ENCODE peak calls at places on chromosome 12, in eight cellular contexts. One of them, this sample, is unnamed.
A peak's percentile ranks its signal among the peaks of the same experiment; 100 is the strongest.

GRCh38 chr12:47554046-47554653 is 151.7 kb downstream of the RPAP3 start:
- DNase-seq in HCT116: no peak
- DNase-seq in A549: no peak
- DNase-seq in H1: no peak
- DNase-seq in endothelial cell of umbilical vein: no peak
- DNase-seq in K562: no peak
- DNase-seq in GM12878: no peak
- DNase-seq in HepG2: no peak
- DNase-seq in this sample: no peak

GRCh38 chr12:104201238-104202001 is 14.2 kb upstream of the TXNRD1 start:
- DNase-seq in endothelial cell of umbilical vein: peak; percentile 74
- DNase-seq in K562: peak; percentile 61
- DNase-seq in H1: no peak
- DNase-seq in GM12878: peak; percentile 35
- DNase-seq in HepG2: peak; percentile 55
- DNase-seq in HCT116: peak; percentile 60
- DNase-seq in A549: peak; percentile 65
- DNase-seq in this sample: peak; percentile 83

GRCh38 chr12:68259318-68259940 is 6.0 kb upstream of the IL22 start:
- DNase-seq in H1: no peak
- DNase-seq in endothelial cell of umbilical vein: peak; percentile 19
- DNase-seq in HCT116: no peak
- DNase-seq in K562: no peak
- DNase-seq in GM12878: peak; percentile 24
- DNase-seq in A549: no peak
- DNase-seq in HepG2: no peak
- DNase-seq in this sample: no peak

GRCh38 chr12:51428256-51428655 is 3.6 kb downstream of the SLC4A8 start:
- DNase-seq in endothelial cell of umbilical vein: no peak
- DNase-seq in H1: no peak
- DNase-seq in HCT116: no peak
- DNase-seq in K562: no peak
- DNase-seq in A549: no peak
- DNase-seq in HepG2: no peak
- DNase-seq in GM12878: no peak
- DNase-seq in this sample: no peak

GRCh38 chr12:119868992-119869391 is 8.1 kb downstream of the CIT start:
- DNase-seq in endothelial cell of umbilical vein: peak; percentile 12
- DNase-seq in HepG2: no peak
- DNase-seq in K562: no peak
- DNase-seq in H1: no peak
- DNase-seq in HCT116: no peak
- DNase-seq in GM12878: no peak
- DNase-seq in A549: no peak
- DNase-seq in this sample: no peak

GRCh38 chr12:124490584-124491305 is 76.7 kb downstream of the NCOR2 start:
- DNase-seq in A549: no peak
- DNase-seq in HepG2: no peak
- DNase-seq in K562: peak; percentile 77
- DNase-seq in H1: no peak
- DNase-seq in HCT116: no peak
- DNase-seq in GM12878: no peak
- DNase-seq in endothelial cell of umbilical vein: no peak
- DNase-seq in this sample: no peak

GRCh38 chr12:19712041-19712440 is 272.7 kb downstream of the AEBP2 start:
- DNase-seq in HepG2: no peak
- DNase-seq in H1: no peak
- DNase-seq in A549: peak; percentile 22
- DNase-seq in endothelial cell of umbilical vein: peak; percentile 70
- DNase-seq in K562: no peak
- DNase-seq in GM12878: no peak
- DNase-seq in HCT116: peak; percentile 33
- DNase-seq in this sample: peak; percentile 95

GRCh38 chr12:42679402-42679801 is 89.9 kb upstream of the PRICKLE1 start:
- DNase-seq in endothelial cell of umbilical vein: no peak
- DNase-seq in HepG2: no peak
- DNase-seq in K562: no peak
- DNase-seq in HCT116: no peak
- DNase-seq in H1: no peak
- DNase-seq in GM12878: no peak
- DNase-seq in A549: no peak
- DNase-seq in this sample: no peak

GRCh38 chr12:19276767-19277166 is 147.2 kb downstream of the PLEKHA5 start:
- DNase-seq in HepG2: no peak
- DNase-seq in A549: no peak
- DNase-seq in K562: no peak
- DNase-seq in GM12878: no peak
- DNase-seq in H1: no peak
- DNase-seq in endothelial cell of umbilical vein: no peak
- DNase-seq in HCT116: no peak
- DNase-seq in this sample: no peak

GRCh38 chr12:47123730-47124129 is 44.0 kb upstream of the AMIGO2 start:
- DNase-seq in HCT116: no peak
- DNase-seq in endothelial cell of umbilical vein: no peak
- DNase-seq in A549: no peak
- DNase-seq in HepG2: no peak
- DNase-seq in GM12878: no peak
- DNase-seq in H1: no peak
- DNase-seq in K562: no peak
- DNase-seq in this sample: no peak

GRCh38 chr12:127660961-127661360 is 606.0 kb upstream of the TMEM132C start:
- DNase-seq in HCT116: no peak
- DNase-seq in HepG2: no peak
- DNase-seq in K562: no peak
- DNase-seq in endothelial cell of umbilical vein: no peak
- DNase-seq in GM12878: no peak
- DNase-seq in H1: no peak
- DNase-seq in A549: no peak
- DNase-seq in this sample: no peak

GRCh38 chr12:117857632-117858274 is 111.0 kb downstream of the KSR2 start:
- DNase-seq in endothelial cell of umbilical vein: peak; percentile 58
- DNase-seq in H1: peak; percentile 49
- DNase-seq in K562: peak; percentile 76
- DNase-seq in A549: peak; percentile 70
- DNase-seq in HCT116: no peak
- DNase-seq in HepG2: peak; percentile 35
- DNase-seq in GM12878: peak; percentile 25
- DNase-seq in this sample: peak; percentile 64

GRCh38 chr12:23209793-23210192 is 584.8 kb downstream of the ETNK1 start:
- DNase-seq in H1: no peak
- DNase-seq in K562: no peak
- DNase-seq in endothelial cell of umbilical vein: no peak
- DNase-seq in A549: no peak
- DNase-seq in HCT116: no peak
- DNase-seq in GM12878: no peak
- DNase-seq in HepG2: no peak
- DNase-seq in this sample: no peak

GRCh38 chr12:23210573-23210972 is 585.6 kb downstream of the ETNK1 start:
- DNase-seq in H1: no peak
- DNase-seq in HCT116: no peak
- DNase-seq in HepG2: no peak
- DNase-seq in GM12878: no peak
- DNase-seq in K562: no peak
- DNase-seq in A549: no peak
- DNase-seq in endothelial cell of umbilical vein: no peak
- DNase-seq in this sample: no peak

GRCh38 chr12:23202746-23203145 is 577.8 kb downstream of the ETNK1 start:
- DNase-seq in H1: no peak
- DNase-seq in GM12878: no peak
- DNase-seq in A549: no peak
- DNase-seq in endothelial cell of umbilical vein: no peak
- DNase-seq in HCT116: no peak
- DNase-seq in HepG2: no peak
- DNase-seq in K562: no peak
- DNase-seq in this sample: no peak

DNA sequence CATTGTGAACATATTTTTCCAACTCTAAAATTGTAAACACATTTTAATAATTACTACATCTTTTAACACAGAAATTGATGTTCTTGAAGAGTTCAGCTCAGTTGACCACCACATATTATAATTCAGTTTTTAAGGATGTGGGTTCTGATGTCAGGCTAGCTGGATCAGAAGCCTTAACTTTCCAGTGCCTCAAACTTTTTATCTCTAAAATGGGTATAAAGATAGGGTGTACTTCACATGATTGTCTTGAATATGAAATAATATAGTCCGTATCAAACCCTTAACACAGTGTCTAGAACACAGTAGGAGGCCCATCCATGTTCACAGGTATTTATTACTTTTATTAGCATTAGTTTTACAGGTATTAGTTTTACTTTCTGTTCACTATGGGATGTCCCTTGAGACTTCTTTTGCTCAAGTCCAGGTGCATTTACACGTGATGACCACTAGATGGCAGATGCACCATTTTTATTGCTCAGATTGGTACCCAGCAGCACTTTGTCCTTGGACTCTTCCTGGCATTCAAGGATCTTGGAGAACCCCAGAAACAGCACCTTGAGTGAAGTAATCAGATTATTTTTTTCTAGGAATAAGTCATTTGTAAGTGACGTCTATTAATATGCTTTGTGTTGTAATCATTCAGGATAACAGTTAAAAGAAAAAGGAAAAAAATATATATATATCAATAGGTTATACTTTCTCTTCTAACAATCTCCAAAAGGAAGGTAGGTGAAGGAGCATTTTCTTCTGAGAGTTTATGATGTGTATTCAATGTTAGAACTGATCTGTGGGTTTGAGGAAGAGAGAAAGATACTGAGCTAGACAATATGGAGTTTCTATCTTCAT is 580.2 kb downstream of the ETNK1 start:
- DNase-seq in GM12878: peak; percentile 27
- DNase-seq in endothelial cell of umbilical vein: peak; percentile 65
- DNase-seq in HCT116: peak; percentile 6
- DNase-seq in H1: no peak
- DNase-seq in K562: peak; percentile 68
- DNase-seq in A549: peak; percentile 18
- DNase-seq in HepG2: peak; percentile 54
- DNase-seq in this sample: peak; percentile 79
- TF ChIP-seq MAX in GM12878: no peak
- TF ChIP-seq MAX in endothelial cell of umbilical vein: no peak
- TF ChIP-seq MAX in HCT116: no peak
- TF ChIP-seq MAX in H1: no peak
- TF ChIP-seq MAX in K562: no peak
- TF ChIP-seq MAX in A549: no peak
- TF ChIP-seq MAX in HepG2: no peak
- TF ChIP-seq MAX in this sample: peak; percentile 97

GRCh38 chr12:109154485-109155438 is 38.4 kb downstream of the ACACB start:
- DNase-seq in HepG2: peak; percentile 51
- DNase-seq in A549: peak; percentile 98
- DNase-seq in HCT116: peak; percentile 87
- DNase-seq in H1: peak; percentile 90
- DNase-seq in endothelial cell of umbilical vein: peak; percentile 57
- DNase-seq in K562: peak; percentile 99
- DNase-seq in GM12878: peak; percentile 12
- DNase-seq in this sample: peak; percentile 92
- TF ChIP-seq POLR2A in HepG2: peak; percentile 68
- TF ChIP-seq POLR2A in A549: peak; percentile 52
- TF ChIP-seq POLR2A in HCT116: peak; percentile 27
- TF ChIP-seq POLR2A in H1: peak; percentile 72
- TF ChIP-seq POLR2A in endothelial cell of umbilical vein: no peak
- TF ChIP-seq POLR2A in K562: no peak
- TF ChIP-seq POLR2A in GM12878: peak; percentile 64
- TF ChIP-seq POLR2A in this sample: peak; percentile 68

DNA sequence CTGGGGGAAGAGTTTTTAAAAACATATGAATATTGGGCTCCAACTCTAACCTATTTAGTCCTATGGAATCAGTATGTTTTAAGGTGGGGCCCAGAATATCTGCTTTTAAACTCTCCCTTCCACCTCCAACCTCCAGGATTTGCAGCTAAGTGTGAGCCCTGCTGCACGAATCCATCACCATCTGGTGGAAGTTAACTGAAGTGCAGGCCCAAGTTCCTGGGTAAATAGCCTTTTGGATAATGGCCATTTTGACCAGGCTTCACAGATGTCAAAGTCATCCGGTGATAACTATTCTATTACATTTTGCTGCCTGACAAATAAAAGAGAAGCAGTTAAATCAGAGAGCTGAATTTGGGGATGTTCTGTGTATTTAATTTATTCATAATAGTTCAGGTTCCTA is 58.1 kb upstream of the RMST start:
- DNase-seq in HCT116: peak; percentile 10
- DNase-seq in A549: peak; percentile 25
- DNase-seq in HepG2: peak; percentile 51
- DNase-seq in endothelial cell of umbilical vein: peak; percentile 44
- DNase-seq in H1: no peak
- DNase-seq in GM12878: peak; percentile 23
- DNase-seq in K562: peak; percentile 10
- DNase-seq in this sample: peak; percentile 56
- TF ChIP-seq CTCF in HCT116: peak; percentile 71
- TF ChIP-seq CTCF in A549: peak; percentile 44
- TF ChIP-seq CTCF in HepG2: peak; percentile 81
- TF ChIP-seq CTCF in endothelial cell of umbilical vein: peak; percentile 58
- TF ChIP-seq CTCF in H1: peak; percentile 68
- TF ChIP-seq CTCF in GM12878: peak; percentile 83
- TF ChIP-seq CTCF in K562: peak; percentile 27
- TF ChIP-seq CTCF in this sample: peak; percentile 85

GRCh38 chr12:132606466-132606865 is 3.9 kb downstream of the LRCOL1 start:
- DNase-seq in K562: no peak
- DNase-seq in HepG2: no peak
- DNase-seq in HCT116: no peak
- DNase-seq in endothelial cell of umbilical vein: no peak
- DNase-seq in H1: no peak
- DNase-seq in GM12878: no peak
- DNase-seq in A549: no peak
- DNase-seq in this sample: peak; percentile 43

GRCh38 chr12:132606927-132607326 is 3.5 kb downstream of the LRCOL1 start:
- DNase-seq in A549: no peak
- DNase-seq in HCT116: no peak
- DNase-seq in H1: no peak
- DNase-seq in endothelial cell of umbilical vein: no peak
- DNase-seq in HepG2: no peak
- DNase-seq in K562: no peak
- DNase-seq in GM12878: no peak
- DNase-seq in this sample: no peak

GRCh38 chr12:132605055-132605441 is 5.3 kb downstream of the LRCOL1 start:
- DNase-seq in K562: no peak
- DNase-seq in A549: no peak
- DNase-seq in endothelial cell of umbilical vein: no peak
- DNase-seq in HepG2: no peak
- DNase-seq in H1: no peak
- DNase-seq in GM12878: no peak
- DNase-seq in HCT116: no peak
- DNase-seq in this sample: no peak

GRCh38 chr12:132604108-132605054 is 6.0 kb downstream of the LRCOL1 start:
- DNase-seq in K562: no peak
- DNase-seq in endothelial cell of umbilical vein: peak; percentile 62
- DNase-seq in H1: no peak
- DNase-seq in HepG2: no peak
- DNase-seq in HCT116: no peak
- DNase-seq in A549: no peak
- DNase-seq in GM12878: no peak
- DNase-seq in this sample: no peak

DNA sequence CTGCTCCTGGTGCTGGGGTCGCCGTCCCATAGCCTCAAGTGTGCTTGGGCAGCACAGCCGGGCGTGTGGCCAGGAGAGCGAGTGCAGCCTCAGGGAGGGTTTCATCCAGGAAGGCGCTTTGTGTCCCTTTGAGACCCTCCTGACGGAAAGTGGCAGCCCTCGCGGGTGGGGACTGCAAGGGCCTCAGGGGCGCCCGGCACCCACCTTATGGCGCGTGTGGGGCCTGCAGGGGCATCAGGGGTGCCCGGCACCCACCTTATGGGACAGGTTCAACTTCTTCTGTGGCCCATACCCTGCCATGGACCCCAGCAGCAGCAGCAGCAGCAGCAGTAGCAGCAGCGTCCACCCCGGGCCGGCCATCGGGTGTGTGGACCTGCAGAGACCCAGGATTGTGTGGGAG is 4.5 kb downstream of the LRCOL1 start:
- DNase-seq in HepG2: no peak
- DNase-seq in A549: no peak
- DNase-seq in H1: no peak
- DNase-seq in K562: no peak
- DNase-seq in GM12878: no peak
- DNase-seq in endothelial cell of umbilical vein: no peak
- DNase-seq in HCT116: no peak
- DNase-seq in this sample: no peak
- TF ChIP-seq MAX in HepG2: no peak
- TF ChIP-seq MAX in A549: no peak
- TF ChIP-seq MAX in H1: no peak
- TF ChIP-seq MAX in K562: no peak
- TF ChIP-seq MAX in GM12878: no peak
- TF ChIP-seq MAX in endothelial cell of umbilical vein: no peak
- TF ChIP-seq MAX in HCT116: no peak
- TF ChIP-seq MAX in this sample: no peak